ENCODE peak calls at places on chromosome 17, in nine cellular contexts. V is bronchial epithelial cell, T is AG09309, E is mucosa of descending colon, R is HFFc6, K is heart left ventricle, H is colonic mucosa, C is lower lobe of right lung, I is cardiac fibroblast. F is an unnamed sample.

GRCh38 chr17:74199306-74200092 is 4.0 kb upstream of the RPL38 start:
- DNase-seq in V (peak), T (no peak), E (peak), R (no peak), K (peak), H (peak), C (peak), I (peak), F (no peak)

GRCh38 chr17:60311936-60312335 is 80.0 kb downstream of the USP32 start:
- DNase-seq in V (no peak), T (no peak), E (no peak), R (no peak), K (no peak), H (no peak), C (no peak), I (peak), F (no peak)

GRCh38 chr17:9177212-9177611 is 155.9 kb downstream of the NTN1 start:
- DNase-seq in V (no peak), T (no peak), E (no peak), R (no peak), K (no peak), H (no peak), C (no peak), I (no peak), F (no peak)

GRCh38 chr17:32152130-32152529 is 9.8 kb downstream of the RHOT1 start:
- DNase-seq in V (no peak), T (no peak), E (peak), R (no peak), K (no peak), H (no peak), C (no peak), I (no peak), F (no peak)

GRCh38 chr17:81039854-81040758 is 5.2 kb downstream of the BAIAP2 start:
- DNase-seq in V (peak), T (no peak), E (peak), R (peak), K (no peak), H (no peak), C (no peak), I (peak), F (no peak)

GRCh38 chr17:32356378-32356743 is 6.4 kb downstream of the ZNF207 start:
- DNase-seq in V (no peak), T (no peak), E (no peak), R (no peak), K (no peak), H (no peak), C (no peak), I (no peak), F (no peak)

GRCh38 chr17:37067555-37068111 is 118.9 kb downstream of the AATF start:
- DNase-seq in V (peak), T (peak), E (peak), R (peak), K (no peak), H (peak), C (no peak), I (peak), F (peak)

GRCh38 chr17:863880-864279 is 81.7 kb downstream of the MRM3 start:
- DNase-seq in V (no peak), T (no peak), E (no peak), R (no peak), K (no peak), H (no peak), C (no peak), I (no peak), F (no peak)

GRCh38 chr17:74858672-74859438 is 830 bp downstream of the GRIN2C start:
- DNase-seq in V (no peak), T (no peak), E (no peak), R (no peak), K (no peak), H (no peak), C (no peak), I (no peak), F (no peak)

GRCh38 chr17:37081287-37081686 is 132.5 kb downstream of the AATF start:
- DNase-seq in V (no peak), T (no peak), E (no peak), R (no peak), K (no peak), H (no peak), C (no peak), I (peak), F (no peak)

GRCh38 chr17:41492771-41493170 is 3.1 kb upstream of the KRT36 start:
- DNase-seq in V (no peak), T (no peak), E (peak), R (no peak), K (peak), H (peak), C (no peak), I (peak), F (no peak)

GRCh38 chr17:64128787-64129514 is 993 bp downstream of the ERN1 start:
- DNase-seq in V (peak), T (no peak), E (peak), R (peak), K (peak), H (peak), C (peak), I (peak), F (no peak)

GRCh38 chr17:48026503-48027321 is 10.9 kb downstream of the COPZ2 start:
- DNase-seq in V (peak), T (peak), E (peak), R (peak), K (peak), H (peak), C (peak), I (peak), F (peak)

GRCh38 chr17:66491213-66491612 is 188.8 kb downstream of the PRKCA start:
- DNase-seq in V (no peak), T (no peak), E (no peak), R (no peak), K (no peak), H (no peak), C (no peak), I (no peak), F (no peak)

GRCh38 chr17:6381052-6381451 is 53.9 kb downstream of the AIPL1 start:
- DNase-seq in V (peak), T (no peak), E (no peak), R (peak), K (no peak), H (no peak), C (no peak), I (no peak), F (no peak)

GRCh38 chr17:38632334-38632733 is 26.6 kb upstream of the SRCIN1 start:
- DNase-seq in V (no peak), T (no peak), E (no peak), R (no peak), K (no peak), H (no peak), C (no peak), I (no peak), F (no peak)

GRCh38 chr17:1643293-1643998 is 2.1 kb downstream of the SCARF1 start:
- DNase-seq in V (peak), T (no peak), E (peak), R (no peak), K (no peak), H (peak), C (peak), I (no peak), F (no peak)

GRCh38 chr17:65550075-65550635 is 11.3 kb downstream of the AXIN2 start:
- DNase-seq in V (no peak), T (no peak), E (no peak), R (no peak), K (no peak), H (no peak), C (no peak), I (no peak), F (no peak)

GRCh38 chr17:80443498-80443897 is 28.5 kb downstream of the ENDOV start:
- DNase-seq in V (no peak), T (no peak), E (no peak), R (no peak), K (no peak), H (no peak), C (no peak), I (no peak), F (no peak)

GRCh38 chr17:27834571-27834970 is 34.2 kb upstream of the NOS2 start:
- DNase-seq in V (peak), T (no peak), E (no peak), R (no peak), K (no peak), H (no peak), C (no peak), I (no peak), F (no peak)

GRCh38 chr17:80109066-80109618 is 7.8 kb downstream of the GAA start:
- DNase-seq in V (peak), T (no peak), E (no peak), R (no peak), K (no peak), H (no peak), C (no peak), I (no peak), F (no peak)

GRCh38 chr17:1413281-1413791 is 13.3 kb upstream of the YWHAE start:
- DNase-seq in V (peak), T (no peak), E (peak), R (peak), K (peak), H (peak), C (peak), I (peak), F (peak)

GRCh38 chr17:55660171-55660886 is 62.3 kb downstream of the TMEM100 start:
- DNase-seq in V (peak), T (no peak), E (peak), R (no peak), K (no peak), H (no peak), C (no peak), I (no peak), F (no peak)

GRCh38 chr17:79001190-79002020 is 8.2 kb downstream of the CANT1 start:
- DNase-seq in V (no peak), T (no peak), E (no peak), R (no peak), K (no peak), H (peak), C (no peak), I (no peak), F (no peak)

GRCh38 chr17:67156269-67157199 is 88.5 kb downstream of the HELZ start:
- DNase-seq in V (peak), T (no peak), E (no peak), R (no peak), K (no peak), H (no peak), C (no peak), I (peak), F (no peak)

GRCh38 chr17:6239237-6239798 is 169.1 kb downstream of the WSCD1 start:
- DNase-seq in V (peak), T (no peak), E (no peak), R (no peak), K (no peak), H (no peak), C (no peak), I (no peak), F (no peak)

GRCh38 chr17:52128721-52129120 is 29.8 kb downstream of the CA10 start:
- DNase-seq in V (peak), T (no peak), E (no peak), R (no peak), K (no peak), H (no peak), C (no peak), I (no peak), F (no peak)

GRCh38 chr17:64125937-64126336 is 4.0 kb downstream of the ERN1 start:
- DNase-seq in V (no peak), T (no peak), E (no peak), R (peak), K (no peak), H (no peak), C (no peak), I (no peak), F (no peak)

GRCh38 chr17:82767041-82767754 is 15.3 kb downstream of the TBCD start:
- DNase-seq in V (peak), T (no peak), E (peak), R (no peak), K (no peak), H (peak), C (peak), I (peak), F (no peak)

GRCh38 chr17:68993112-68993511 is 37.9 kb upstream of the ABCA8 start:
- DNase-seq in V (peak), T (no peak), E (no peak), R (no peak), K (no peak), H (no peak), C (no peak), I (peak), F (no peak)

GRCh38 chr17:4500188-4500565 is 1.5 kb downstream of the SPNS2 start:
- DNase-seq in V (no peak), T (no peak), E (no peak), R (no peak), K (no peak), H (no peak), C (no peak), I (no peak), F (no peak)

GRCh38 chr17:45147102-45147580 is 1.1 kb upstream of the HEXIM1 start:
- DNase-seq in V (no peak), T (no peak), E (no peak), R (peak), K (peak), H (no peak), C (peak), I (no peak), F (no peak)

GRCh38 chr17:7556627-7557026 is 1.9 kb upstream of the TNFSF13 start:
- DNase-seq in V (no peak), T (no peak), E (peak), R (no peak), K (no peak), H (peak), C (no peak), I (no peak), F (no peak)

GRCh38 chr17:27524594-27524993 is 68.3 kb downstream of the KSR1 start:
- DNase-seq in V (no peak), T (no peak), E (no peak), R (no peak), K (no peak), H (no peak), C (no peak), I (no peak), F (no peak)

GRCh38 chr17:43857141-43857540 is 10.2 kb downstream of the CD300LG start:
- DNase-seq in V (no peak), T (no peak), E (no peak), R (no peak), K (no peak), H (no peak), C (no peak), I (no peak), F (no peak)

GRCh38 chr17:43854498-43854897 is 7.5 kb downstream of the CD300LG start:
- DNase-seq in V (no peak), T (no peak), E (no peak), R (no peak), K (no peak), H (no peak), C (no peak), I (no peak), F (no peak)

GRCh38 chr17:43858201-43858600 is 11.2 kb downstream of the CD300LG start:
- DNase-seq in V (no peak), T (no peak), E (no peak), R (no peak), K (no peak), H (no peak), C (no peak), I (no peak), F (no peak)

GRCh38 chr17:43855061-43855460 is 8.1 kb downstream of the CD300LG start:
- DNase-seq in V (no peak), T (no peak), E (no peak), R (no peak), K (no peak), H (no peak), C (no peak), I (no peak), F (no peak)

DNA sequence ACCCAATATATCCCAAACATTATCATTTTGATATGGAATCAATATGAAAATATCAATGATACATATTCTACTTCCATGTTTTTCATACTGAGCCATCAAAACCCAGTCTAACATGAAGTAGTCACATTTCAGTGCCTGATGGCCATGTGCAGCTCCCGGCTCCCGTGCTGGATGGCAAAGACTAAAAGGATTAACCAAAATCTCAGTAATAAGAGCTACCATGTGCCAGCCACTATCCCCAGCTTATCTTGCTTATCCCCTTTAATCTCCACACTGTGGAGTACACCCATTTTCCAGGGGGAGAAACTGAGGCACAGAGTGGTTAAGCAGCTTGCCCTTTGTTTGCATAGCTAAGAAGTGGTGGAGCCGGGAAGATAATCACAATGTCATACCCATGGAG is 9.2 kb downstream of the CD300LG start:
- DNase-seq in V (no peak), T (no peak), E (no peak), R (no peak), K (no peak), H (no peak), C (no peak), I (no peak), F (no peak)
- TF ChIP-seq CTCF in V (no peak), T (no peak), E (no peak), R (no peak), K (no peak), H (no peak), C (no peak), I (no peak), F (no peak)

GRCh38 chr17:70552230-70552981 is 383.1 kb downstream of the KCNJ2 start:
- DNase-seq in V (peak), T (peak), E (peak), R (peak), K (no peak), H (no peak), C (no peak), I (peak), F (peak)
- TF ChIP-seq CTCF in V (peak), T (peak), E (peak), R (peak), K (peak), H (peak), C (peak), I (peak), F (peak)

GRCh38 chr17:62666061-62666800 is 38.8 kb downstream of the MRC2 start:
- DNase-seq in V (no peak), T (no peak), E (no peak), R (no peak), K (no peak), H (no peak), C (peak), I (no peak), F (no peak)
- TF ChIP-seq CTCF in V (no peak), T (no peak), E (no peak), R (no peak), K (no peak), H (no peak), C (no peak), I (no peak), F (no peak)

GRCh38 chr17:19672009-19672837 is 23.7 kb downstream of the ALDH3A2 start:
- DNase-seq in V (no peak), T (no peak), E (peak), R (no peak), K (peak), H (peak), C (no peak), I (peak), F (no peak)
- TF ChIP-seq CTCF in V (no peak), T (peak), E (no peak), R (peak), K (no peak), H (no peak), C (peak), I (peak), F (peak)

GRCh38 chr17:61410555-61411089 is 11.0 kb downstream of the TBX2 start:
- DNase-seq in V (no peak), T (no peak), E (peak), R (peak), K (peak), H (peak), C (peak), I (peak), F (peak)

GRCh38 chr17:61410100-61410551 is 10.5 kb downstream of the TBX2 start:
- DNase-seq in V (no peak), T (no peak), E (no peak), R (no peak), K (peak), H (no peak), C (peak), I (no peak), F (no peak)

GRCh38 chr17:61411114-61411943 is 11.7 kb downstream of the TBX2 start:
- DNase-seq in V (peak), T (no peak), E (peak), R (peak), K (peak), H (peak), C (peak), I (peak), F (peak)

GRCh38 chr17:61408151-61409041 is 8.8 kb downstream of the TBX2 start:
- DNase-seq in V (no peak), T (no peak), E (no peak), R (no peak), K (peak), H (no peak), C (peak), I (no peak), F (no peak)

DNA sequence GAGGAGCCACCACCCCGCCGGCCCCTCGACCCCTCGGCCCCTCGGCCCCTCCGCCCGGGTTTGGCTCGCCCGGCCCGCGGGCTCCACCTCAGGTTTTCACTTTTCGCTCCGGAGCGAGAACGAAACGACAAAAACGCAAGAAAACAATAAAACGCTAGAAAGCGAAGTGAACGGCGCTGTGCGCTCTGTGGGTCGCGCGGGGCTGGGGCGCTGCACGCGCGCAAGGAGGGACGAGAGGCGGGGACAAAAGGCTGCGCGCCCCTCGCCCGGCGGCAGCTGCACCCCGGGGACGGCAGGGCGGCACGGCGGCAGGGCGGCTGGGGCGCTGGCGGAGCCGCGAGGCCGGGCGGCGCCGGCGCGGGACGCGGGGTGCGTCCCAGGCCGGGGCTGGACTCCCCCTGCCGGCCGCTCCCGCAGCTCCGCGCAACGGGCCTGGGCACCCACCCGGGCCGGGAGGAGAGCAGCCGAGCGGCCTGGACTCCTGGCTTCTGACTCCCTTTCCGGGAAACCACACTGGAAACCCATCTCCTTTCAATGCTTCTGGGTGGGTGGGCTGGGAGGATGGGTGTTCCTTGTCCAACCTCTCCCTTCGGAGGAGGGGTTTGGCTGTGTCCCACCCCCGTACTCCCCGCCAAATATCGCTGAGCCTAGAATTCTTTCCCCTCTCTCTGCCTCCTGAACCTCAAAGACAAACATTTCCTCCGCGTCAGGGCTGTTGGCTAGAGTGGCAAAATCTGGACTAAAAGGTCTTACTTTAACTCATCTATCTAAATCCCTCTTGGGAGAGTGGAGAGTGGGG is 9.9 kb downstream of the TBX2 start:
- DNase-seq in V (no peak), T (no peak), E (peak), R (no peak), K (peak), H (peak), C (peak), I (peak), F (peak)
- TF ChIP-seq CTCF in V (peak), T (peak), E (peak), R (peak), K (no peak), H (peak), C (peak), I (peak), F (peak)